ENCODE peak calls at places on chromosomes 13 and 19, in five cellular contexts. A is H1, R is WTC11, G is K562, V is GM12878. M is an unnamed sample.

GRCh38 chr19:48511800-48512503 is at the start of gene LMTK3:
- DNase-seq in A (peak; percentile 82), R (peak; percentile 71), G (peak; percentile 81), V (no peak), M (no peak)

GRCh38 chr13:31733709-31734108 is 5.6 kb upstream of the RXFP2 start:
- DNase-seq in A (no peak), R (no peak), G (no peak), V (no peak), M (no peak)

GRCh38 chr19:5155586-5156210 is 184.9 kb downstream of the PTPRS start:
- DNase-seq in A (no peak), R (no peak), G (no peak), V (no peak), M (no peak)

GRCh38 chr19:1817553-1818179 is 5.6 kb upstream of the ATP8B3 start:
- DNase-seq in A (no peak), R (no peak), G (no peak), V (no peak), M (no peak)

GRCh38 chr13:109871018-109871370 is 84.6 kb upstream of the IRS2 start:
- DNase-seq in A (no peak), R (no peak), G (no peak), V (no peak), M (no peak)

GRCh38 chr19:45591004-45591637 is 6.5 kb upstream of the OPA3 start:
- DNase-seq in A (peak; percentile 81), R (peak; percentile 84), G (peak; percentile 88), V (no peak), M (peak; percentile 64)

GRCh38 chr19:38047641-38048040 is 140.6 kb downstream of the SIPA1L3 start:
- DNase-seq in A (peak; percentile 56), R (no peak), G (no peak), V (no peak), M (no peak)

GRCh38 chr19:4304509-4305252 is at the start of gene FSD1:
- DNase-seq in A (peak; percentile 95), R (peak; percentile 87), G (peak; percentile 84), V (no peak), M (no peak)

GRCh38 chr13:42485272-42485671 is 88.7 kb upstream of the TNFSF11 start:
- DNase-seq in A (no peak), R (no peak), G (no peak), V (no peak), M (no peak)

GRCh38 chr13:88656751-88657150 is 985.6 kb downstream of the SLITRK5 start:
- DNase-seq in A (no peak), R (no peak), G (no peak), V (no peak), M (no peak)

GRCh38 chr19:16025108-16026101 is 50.9 kb upstream of the TPM4 start:
- DNase-seq in A (no peak), R (peak; percentile 67), G (peak; percentile 60), V (no peak), M (peak; percentile 61)

GRCh38 chr13:110536006-110536693 is 25.4 kb downstream of the RAB20 start:
- DNase-seq in A (no peak), R (no peak), G (peak; percentile 33), V (no peak), M (no peak)

GRCh38 chr13:110023729-110024645 is 237.6 kb upstream of the IRS2 start:
- DNase-seq in A (no peak), R (no peak), G (no peak), V (no peak), M (no peak)

GRCh38 chr13:80338781-80339577 is 1.9 kb downstream of the SPRY2 start:
- DNase-seq in A (peak; percentile 66), R (peak; percentile 72), G (peak; percentile 63), V (no peak), M (peak; percentile 23)
- TF ChIP-seq ATF2 in A (no peak), R (no peak), G (no peak), V (no peak), M (no peak)

GRCh38 chr13:20170931-20171330 is 10.1 kb upstream of the GJA3 start:
- DNase-seq in A (no peak), R (no peak), G (no peak), V (no peak), M (no peak)

GRCh38 chr13:20175406-20175794 is 14.5 kb upstream of the GJA3 start:
- DNase-seq in A (no peak), R (no peak), G (no peak), V (no peak), M (no peak)

GRCh38 chr13:20174656-20175405 is 14.0 kb upstream of the GJA3 start:
- DNase-seq in A (no peak), R (no peak), G (peak; percentile 45), V (peak; percentile 43), M (peak; percentile 26)

GRCh38 chr13:20171364-20171763 is 10.5 kb upstream of the GJA3 start:
- DNase-seq in A (no peak), R (no peak), G (no peak), V (no peak), M (no peak)

GRCh38 chr13:20173121-20173746 is 12.4 kb upstream of the GJA3 start:
- DNase-seq in A (no peak), R (no peak), G (no peak), V (no peak), M (no peak)
- TF ChIP-seq ATF2 in A (no peak), R (no peak), G (no peak), V (no peak), M (no peak)

GRCh38 chr19:50204811-50205675 is 1.6 kb downstream of the MYH14 start:
- DNase-seq in A (peak; percentile 93), R (peak; percentile 96), G (no peak), V (no peak), M (peak; percentile 70)
- TF ChIP-seq ATF2 in A (no peak), R (no peak), G (no peak), V (no peak), M (no peak)

GRCh38 chr19:18676692-18677091 is 6.8 kb upstream of the CRTC1 start:
- DNase-seq in A (no peak), R (no peak), G (no peak), V (no peak), M (no peak)

GRCh38 chr19:18672606-18673337 is 10.7 kb upstream of the CRTC1 start:
- DNase-seq in A (no peak), R (no peak), G (peak; percentile 29), V (no peak), M (no peak)

GRCh38 chr19:18677156-18677555 is 6.3 kb upstream of the CRTC1 start:
- DNase-seq in A (no peak), R (no peak), G (no peak), V (no peak), M (no peak)

GRCh38 chr19:18675779-18676178 is 7.7 kb upstream of the CRTC1 start:
- DNase-seq in A (peak; percentile 76), R (peak; percentile 65), G (peak; percentile 44), V (no peak), M (no peak)

GRCh38 chr19:18674616-18675015 is 8.9 kb upstream of the CRTC1 start:
- DNase-seq in A (no peak), R (no peak), G (no peak), V (no peak), M (no peak)
- TF ChIP-seq ATF2 in A (no peak), R (no peak), G (no peak), V (no peak), M (no peak)

GRCh38 chr13:112067871-112068305 is 939 bp downstream of the SOX1 start:
- DNase-seq in A (peak; percentile 74), R (peak; percentile 56), G (no peak), V (no peak), M (no peak)

GRCh38 chr13:112065521-112065866 is 1.5 kb upstream of the SOX1 start:
- DNase-seq in A (peak; percentile 44), R (no peak), G (no peak), V (no peak), M (no peak)

GRCh38 chr13:112067121-112067741 is at the start of gene SOX1:
- DNase-seq in A (peak; percentile 80), R (peak; percentile 68), G (no peak), V (no peak), M (no peak)

GRCh38 chr13:112065867-112066623 is 904 bp upstream of the SOX1 start:
- DNase-seq in A (peak; percentile 76), R (peak; percentile 66), G (no peak), V (no peak), M (no peak)

DNA sequence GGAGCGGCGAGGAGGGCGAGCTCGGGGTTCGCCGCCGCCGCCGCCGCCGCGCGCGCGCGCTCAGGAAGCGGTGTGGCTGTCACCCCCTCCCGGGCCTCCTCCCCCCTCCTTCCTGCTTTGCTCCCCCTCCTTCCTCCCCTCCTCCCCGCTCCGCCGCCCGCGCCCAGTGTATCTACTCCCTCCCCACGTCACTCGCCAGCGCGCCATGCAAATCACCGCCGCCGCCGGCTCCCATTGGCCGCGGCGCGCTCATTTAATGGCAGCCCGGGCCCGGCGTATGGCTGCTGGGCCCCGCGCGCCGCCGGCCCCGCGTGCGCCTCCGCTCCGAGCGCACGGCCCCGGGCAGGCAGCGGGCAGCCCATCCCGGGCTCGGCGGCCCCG is 335 bp upstream of the SOX1 start:
- DNase-seq in A (peak; percentile 82), R (peak; percentile 83), G (no peak), V (no peak), M (no peak)
- TF ChIP-seq ATF2 in A (no peak), R (no peak), G (no peak), V (no peak), M (no peak)

DNA sequence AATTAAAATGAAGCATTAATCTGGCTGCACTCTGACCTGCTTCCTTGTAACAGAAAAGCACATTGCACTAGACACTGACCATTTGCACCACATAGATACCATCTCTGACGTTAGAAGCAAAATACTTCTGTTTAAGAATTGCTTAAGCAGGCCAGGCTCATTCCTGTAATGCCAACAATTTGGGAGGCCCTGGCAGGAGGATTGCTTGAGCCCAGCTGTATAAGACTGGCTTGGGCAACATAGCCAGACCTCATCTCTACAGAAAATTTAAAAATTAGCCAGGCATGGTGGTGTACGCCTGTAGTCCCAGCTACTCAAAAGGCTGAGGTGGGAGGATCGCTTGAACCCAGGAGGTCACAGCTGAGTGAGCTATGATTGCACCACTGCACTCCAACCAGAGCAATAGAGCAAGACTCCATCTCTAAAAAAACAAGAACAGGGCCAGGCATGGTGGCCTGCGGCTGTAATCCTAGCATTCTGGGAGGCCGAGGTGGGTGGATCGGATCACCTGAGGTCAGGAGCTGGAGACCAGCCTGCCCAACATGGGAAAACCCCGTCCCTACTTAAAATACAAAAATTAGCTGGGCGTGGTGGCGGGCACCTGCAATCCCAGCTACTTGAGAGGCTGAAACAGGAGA is 7.0 kb upstream of the TLE6 start:
- DNase-seq in A (no peak), R (no peak), G (no peak), V (no peak), M (no peak)
- TF ChIP-seq ATF2 in A (no peak), R (no peak), G (no peak), V (no peak), M (no peak)